ENCODE peak calls at places on chromosome 21, in eight cellular contexts. One of them, this sample, is unnamed.
A peak's percentile ranks its signal among the peaks of the same experiment; 100 is the strongest.

GRCh38 chr21:42027085-42027803 is 17.1 kb upstream of the ZBTB21 start:
- DNase-seq in T1000: no peak
- DNase-seq in Calu3: no peak
- DNase-seq in endothelial cell: no peak
- DNase-seq in natural killer cell treated with Interleukin-12 subunit alpha and Interleukin-12 subunit beta and Interleukin-15 and Interleukin-18, amount 100 ng/mL, for 72 hours: peak; percentile 18
- DNase-seq in activated CD4-positive, alpha-beta memory T cell treated with anti-CD3 and anti-CD28 coated beads for 36 hours: no peak
- DNase-seq in effector memory CD8-positive, alpha-beta T cell: no peak
- DNase-seq in H54: no peak
- DNase-seq in this sample: no peak

GRCh38 chr21:41932191-41932575 is 21.6 kb downstream of the C2CD2 start:
- DNase-seq in T1000: peak; percentile 75
- DNase-seq in Calu3: no peak
- DNase-seq in endothelial cell: no peak
- DNase-seq in natural killer cell treated with Interleukin-12 subunit alpha and Interleukin-12 subunit beta and Interleukin-15 and Interleukin-18, amount 100 ng/mL, for 72 hours: no peak
- DNase-seq in activated CD4-positive, alpha-beta memory T cell treated with anti-CD3 and anti-CD28 coated beads for 36 hours: no peak
- DNase-seq in effector memory CD8-positive, alpha-beta T cell: no peak
- DNase-seq in H54: peak; percentile 87
- DNase-seq in this sample: no peak

GRCh38 chr21:34199121-34199910 is 125.9 kb downstream of the MRPS6 start:
- DNase-seq in T1000: no peak
- DNase-seq in Calu3: no peak
- DNase-seq in endothelial cell: no peak
- DNase-seq in natural killer cell treated with Interleukin-12 subunit alpha and Interleukin-12 subunit beta and Interleukin-15 and Interleukin-18, amount 100 ng/mL, for 72 hours: no peak
- DNase-seq in activated CD4-positive, alpha-beta memory T cell treated with anti-CD3 and anti-CD28 coated beads for 36 hours: no peak
- DNase-seq in effector memory CD8-positive, alpha-beta T cell: no peak
- DNase-seq in H54: no peak
- DNase-seq in this sample: no peak

GRCh38 chr21:43645414-43645891 is 13.8 kb downstream of the HSF2BP start:
- DNase-seq in T1000: no peak
- DNase-seq in Calu3: peak; percentile 44
- DNase-seq in endothelial cell: peak; percentile 49
- DNase-seq in natural killer cell treated with Interleukin-12 subunit alpha and Interleukin-12 subunit beta and Interleukin-15 and Interleukin-18, amount 100 ng/mL, for 72 hours: no peak
- DNase-seq in activated CD4-positive, alpha-beta memory T cell treated with anti-CD3 and anti-CD28 coated beads for 36 hours: peak; percentile 42
- DNase-seq in effector memory CD8-positive, alpha-beta T cell: no peak
- DNase-seq in H54: no peak
- DNase-seq in this sample: no peak

GRCh38 chr21:40300300-40300699 is 433.1 kb downstream of the PCP4 start:
- DNase-seq in T1000: no peak
- DNase-seq in Calu3: no peak
- DNase-seq in endothelial cell: no peak
- DNase-seq in natural killer cell treated with Interleukin-12 subunit alpha and Interleukin-12 subunit beta and Interleukin-15 and Interleukin-18, amount 100 ng/mL, for 72 hours: no peak
- DNase-seq in activated CD4-positive, alpha-beta memory T cell treated with anti-CD3 and anti-CD28 coated beads for 36 hours: no peak
- DNase-seq in effector memory CD8-positive, alpha-beta T cell: no peak
- DNase-seq in H54: no peak
- DNase-seq in this sample: no peak

GRCh38 chr21:28332796-28333195 is 659.9 kb downstream of the LTN1 start:
- DNase-seq in T1000: no peak
- DNase-seq in Calu3: no peak
- DNase-seq in endothelial cell: no peak
- DNase-seq in natural killer cell treated with Interleukin-12 subunit alpha and Interleukin-12 subunit beta and Interleukin-15 and Interleukin-18, amount 100 ng/mL, for 72 hours: no peak
- DNase-seq in activated CD4-positive, alpha-beta memory T cell treated with anti-CD3 and anti-CD28 coated beads for 36 hours: no peak
- DNase-seq in effector memory CD8-positive, alpha-beta T cell: no peak
- DNase-seq in H54: no peak
- DNase-seq in this sample: no peak

GRCh38 chr21:31673513-31673912 is 14.0 kb downstream of the SOD1 start:
- DNase-seq in T1000: no peak
- DNase-seq in Calu3: no peak
- DNase-seq in endothelial cell: no peak
- DNase-seq in natural killer cell treated with Interleukin-12 subunit alpha and Interleukin-12 subunit beta and Interleukin-15 and Interleukin-18, amount 100 ng/mL, for 72 hours: no peak
- DNase-seq in activated CD4-positive, alpha-beta memory T cell treated with anti-CD3 and anti-CD28 coated beads for 36 hours: no peak
- DNase-seq in effector memory CD8-positive, alpha-beta T cell: no peak
- DNase-seq in H54: no peak
- DNase-seq in this sample: no peak

GRCh38 chr21:43956667-43957030 is 55.5 kb upstream of the TRAPPC10 start:
- DNase-seq in T1000: no peak
- DNase-seq in Calu3: no peak
- DNase-seq in endothelial cell: no peak
- DNase-seq in natural killer cell treated with Interleukin-12 subunit alpha and Interleukin-12 subunit beta and Interleukin-15 and Interleukin-18, amount 100 ng/mL, for 72 hours: no peak
- DNase-seq in activated CD4-positive, alpha-beta memory T cell treated with anti-CD3 and anti-CD28 coated beads for 36 hours: no peak
- DNase-seq in effector memory CD8-positive, alpha-beta T cell: no peak
- DNase-seq in H54: no peak
- DNase-seq in this sample: no peak

GRCh38 chr21:44331650-44332306 is 7.4 kb downstream of the CFAP410 start:
- DNase-seq in T1000: no peak
- DNase-seq in Calu3: no peak
- DNase-seq in endothelial cell: no peak
- DNase-seq in natural killer cell treated with Interleukin-12 subunit alpha and Interleukin-12 subunit beta and Interleukin-15 and Interleukin-18, amount 100 ng/mL, for 72 hours: no peak
- DNase-seq in activated CD4-positive, alpha-beta memory T cell treated with anti-CD3 and anti-CD28 coated beads for 36 hours: no peak
- DNase-seq in effector memory CD8-positive, alpha-beta T cell: no peak
- DNase-seq in H54: no peak
- DNase-seq in this sample: no peak

GRCh38 chr21:45466330-45467220 is 61.6 kb downstream of the COL18A1 start:
- DNase-seq in T1000: no peak
- DNase-seq in Calu3: no peak
- DNase-seq in endothelial cell: no peak
- DNase-seq in natural killer cell treated with Interleukin-12 subunit alpha and Interleukin-12 subunit beta and Interleukin-15 and Interleukin-18, amount 100 ng/mL, for 72 hours: no peak
- DNase-seq in activated CD4-positive, alpha-beta memory T cell treated with anti-CD3 and anti-CD28 coated beads for 36 hours: no peak
- DNase-seq in effector memory CD8-positive, alpha-beta T cell: no peak
- DNase-seq in H54: no peak
- DNase-seq in this sample: no peak

GRCh38 chr21:30463713-30464112 is 16.5 kb downstream of the KRTAP19-1 start:
- DNase-seq in T1000: no peak
- DNase-seq in Calu3: no peak
- DNase-seq in endothelial cell: no peak
- DNase-seq in natural killer cell treated with Interleukin-12 subunit alpha and Interleukin-12 subunit beta and Interleukin-15 and Interleukin-18, amount 100 ng/mL, for 72 hours: no peak
- DNase-seq in activated CD4-positive, alpha-beta memory T cell treated with anti-CD3 and anti-CD28 coated beads for 36 hours: no peak
- DNase-seq in effector memory CD8-positive, alpha-beta T cell: no peak
- DNase-seq in H54: no peak
- DNase-seq in this sample: no peak

GRCh38 chr21:28215214-28215954 is 777.3 kb downstream of the LTN1 start:
- DNase-seq in T1000: peak; percentile 38
- DNase-seq in Calu3: no peak
- DNase-seq in endothelial cell: no peak
- DNase-seq in natural killer cell treated with Interleukin-12 subunit alpha and Interleukin-12 subunit beta and Interleukin-15 and Interleukin-18, amount 100 ng/mL, for 72 hours: no peak
- DNase-seq in activated CD4-positive, alpha-beta memory T cell treated with anti-CD3 and anti-CD28 coated beads for 36 hours: no peak
- DNase-seq in effector memory CD8-positive, alpha-beta T cell: no peak
- DNase-seq in H54: no peak
- DNase-seq in this sample: no peak

GRCh38 chr21:14734191-14734590 is 188.1 kb upstream of the SAMSN1 start:
- DNase-seq in T1000: no peak
- DNase-seq in Calu3: no peak
- DNase-seq in endothelial cell: no peak
- DNase-seq in natural killer cell treated with Interleukin-12 subunit alpha and Interleukin-12 subunit beta and Interleukin-15 and Interleukin-18, amount 100 ng/mL, for 72 hours: no peak
- DNase-seq in activated CD4-positive, alpha-beta memory T cell treated with anti-CD3 and anti-CD28 coated beads for 36 hours: peak; percentile 14
- DNase-seq in effector memory CD8-positive, alpha-beta T cell: no peak
- DNase-seq in H54: no peak
- DNase-seq in this sample: no peak

GRCh38 chr21:43739648-43740435 is 20.9 kb downstream of the PDXK start:
- DNase-seq in T1000: no peak
- DNase-seq in Calu3: no peak
- DNase-seq in endothelial cell: no peak
- DNase-seq in natural killer cell treated with Interleukin-12 subunit alpha and Interleukin-12 subunit beta and Interleukin-15 and Interleukin-18, amount 100 ng/mL, for 72 hours: no peak
- DNase-seq in activated CD4-positive, alpha-beta memory T cell treated with anti-CD3 and anti-CD28 coated beads for 36 hours: no peak
- DNase-seq in effector memory CD8-positive, alpha-beta T cell: no peak
- DNase-seq in H54: peak; percentile 77
- DNase-seq in this sample: no peak

GRCh38 chr21:41993744-41994143 is 16.4 kb downstream of the ZBTB21 start:
- DNase-seq in T1000: no peak
- DNase-seq in Calu3: no peak
- DNase-seq in endothelial cell: no peak
- DNase-seq in natural killer cell treated with Interleukin-12 subunit alpha and Interleukin-12 subunit beta and Interleukin-15 and Interleukin-18, amount 100 ng/mL, for 72 hours: no peak
- DNase-seq in activated CD4-positive, alpha-beta memory T cell treated with anti-CD3 and anti-CD28 coated beads for 36 hours: no peak
- DNase-seq in effector memory CD8-positive, alpha-beta T cell: no peak
- DNase-seq in H54: no peak
- DNase-seq in this sample: no peak

GRCh38 chr21:34890724-34891609 is 158.1 kb downstream of the RUNX1 start:
- DNase-seq in T1000: no peak
- DNase-seq in Calu3: peak; percentile 26
- DNase-seq in endothelial cell: peak; percentile 45
- DNase-seq in natural killer cell treated with Interleukin-12 subunit alpha and Interleukin-12 subunit beta and Interleukin-15 and Interleukin-18, amount 100 ng/mL, for 72 hours: peak; percentile 65
- DNase-seq in activated CD4-positive, alpha-beta memory T cell treated with anti-CD3 and anti-CD28 coated beads for 36 hours: peak; percentile 22
- DNase-seq in effector memory CD8-positive, alpha-beta T cell: no peak
- DNase-seq in H54: peak; percentile 26
- DNase-seq in this sample: no peak

GRCh38 chr21:46052703-46053651 is 44.9 kb upstream of the COL6A2 start:
- DNase-seq in T1000: peak; percentile 4
- DNase-seq in Calu3: no peak
- DNase-seq in endothelial cell: no peak
- DNase-seq in natural killer cell treated with Interleukin-12 subunit alpha and Interleukin-12 subunit beta and Interleukin-15 and Interleukin-18, amount 100 ng/mL, for 72 hours: no peak
- DNase-seq in activated CD4-positive, alpha-beta memory T cell treated with anti-CD3 and anti-CD28 coated beads for 36 hours: peak; percentile 47
- DNase-seq in effector memory CD8-positive, alpha-beta T cell: peak; percentile 62
- DNase-seq in H54: peak; percentile 62
- DNase-seq in this sample: no peak

GRCh38 chr21:45935628-45936027 is 45.9 kb upstream of the COL6A1 start:
- DNase-seq in T1000: no peak
- DNase-seq in Calu3: no peak
- DNase-seq in endothelial cell: no peak
- DNase-seq in natural killer cell treated with Interleukin-12 subunit alpha and Interleukin-12 subunit beta and Interleukin-15 and Interleukin-18, amount 100 ng/mL, for 72 hours: no peak
- DNase-seq in activated CD4-positive, alpha-beta memory T cell treated with anti-CD3 and anti-CD28 coated beads for 36 hours: no peak
- DNase-seq in effector memory CD8-positive, alpha-beta T cell: no peak
- DNase-seq in H54: no peak
- DNase-seq in this sample: no peak

GRCh38 chr21:29018540-29018939 is 609 bp downstream of the RWDD2B start:
- DNase-seq in T1000: no peak
- DNase-seq in Calu3: no peak
- DNase-seq in endothelial cell: no peak
- DNase-seq in natural killer cell treated with Interleukin-12 subunit alpha and Interleukin-12 subunit beta and Interleukin-15 and Interleukin-18, amount 100 ng/mL, for 72 hours: no peak
- DNase-seq in activated CD4-positive, alpha-beta memory T cell treated with anti-CD3 and anti-CD28 coated beads for 36 hours: no peak
- DNase-seq in effector memory CD8-positive, alpha-beta T cell: no peak
- DNase-seq in H54: no peak
- DNase-seq in this sample: no peak

GRCh38 chr21:16262109-16262508 is 532.3 kb downstream of the USP25 start:
- DNase-seq in T1000: no peak
- DNase-seq in Calu3: no peak
- DNase-seq in endothelial cell: no peak
- DNase-seq in natural killer cell treated with Interleukin-12 subunit alpha and Interleukin-12 subunit beta and Interleukin-15 and Interleukin-18, amount 100 ng/mL, for 72 hours: no peak
- DNase-seq in activated CD4-positive, alpha-beta memory T cell treated with anti-CD3 and anti-CD28 coated beads for 36 hours: no peak
- DNase-seq in effector memory CD8-positive, alpha-beta T cell: no peak
- DNase-seq in H54: no peak
- DNase-seq in this sample: no peak

GRCh38 chr21:36945496-36946138 is 20.9 kb downstream of the HLCS start:
- DNase-seq in T1000: no peak
- DNase-seq in Calu3: no peak
- DNase-seq in endothelial cell: no peak
- DNase-seq in natural killer cell treated with Interleukin-12 subunit alpha and Interleukin-12 subunit beta and Interleukin-15 and Interleukin-18, amount 100 ng/mL, for 72 hours: no peak
- DNase-seq in activated CD4-positive, alpha-beta memory T cell treated with anti-CD3 and anti-CD28 coated beads for 36 hours: no peak
- DNase-seq in effector memory CD8-positive, alpha-beta T cell: no peak
- DNase-seq in H54: no peak
- DNase-seq in this sample: no peak

GRCh38 chr21:31180256-31181088 is 142.2 kb upstream of the KRTAP19-8 start:
- DNase-seq in T1000: no peak
- DNase-seq in Calu3: peak; percentile 2
- DNase-seq in endothelial cell: no peak
- DNase-seq in natural killer cell treated with Interleukin-12 subunit alpha and Interleukin-12 subunit beta and Interleukin-15 and Interleukin-18, amount 100 ng/mL, for 72 hours: no peak
- DNase-seq in activated CD4-positive, alpha-beta memory T cell treated with anti-CD3 and anti-CD28 coated beads for 36 hours: no peak
- DNase-seq in effector memory CD8-positive, alpha-beta T cell: no peak
- DNase-seq in H54: peak; percentile 39
- DNase-seq in this sample: peak; percentile 45

GRCh38 chr21:42218836-42219605 is at the start of gene ABCG1:
- DNase-seq in T1000: no peak
- DNase-seq in Calu3: peak; percentile 24
- DNase-seq in endothelial cell: peak; percentile 56
- DNase-seq in natural killer cell treated with Interleukin-12 subunit alpha and Interleukin-12 subunit beta and Interleukin-15 and Interleukin-18, amount 100 ng/mL, for 72 hours: no peak
- DNase-seq in activated CD4-positive, alpha-beta memory T cell treated with anti-CD3 and anti-CD28 coated beads for 36 hours: peak; percentile 61
- DNase-seq in effector memory CD8-positive, alpha-beta T cell: peak; percentile 32
- DNase-seq in H54: no peak
- DNase-seq in this sample: peak; percentile 23

GRCh38 chr21:27251752-27252151 is 284.9 kb upstream of the ADAMTS5 start:
- DNase-seq in T1000: no peak
- DNase-seq in Calu3: no peak
- DNase-seq in endothelial cell: no peak
- DNase-seq in natural killer cell treated with Interleukin-12 subunit alpha and Interleukin-12 subunit beta and Interleukin-15 and Interleukin-18, amount 100 ng/mL, for 72 hours: no peak
- DNase-seq in activated CD4-positive, alpha-beta memory T cell treated with anti-CD3 and anti-CD28 coated beads for 36 hours: no peak
- DNase-seq in effector memory CD8-positive, alpha-beta T cell: no peak
- DNase-seq in H54: no peak
- DNase-seq in this sample: no peak

GRCh38 chr21:45630066-45630694 is 13.3 kb upstream of the PCBP3 start:
- DNase-seq in T1000: no peak
- DNase-seq in Calu3: no peak
- DNase-seq in endothelial cell: no peak
- DNase-seq in natural killer cell treated with Interleukin-12 subunit alpha and Interleukin-12 subunit beta and Interleukin-15 and Interleukin-18, amount 100 ng/mL, for 72 hours: no peak
- DNase-seq in activated CD4-positive, alpha-beta memory T cell treated with anti-CD3 and anti-CD28 coated beads for 36 hours: no peak
- DNase-seq in effector memory CD8-positive, alpha-beta T cell: no peak
- DNase-seq in H54: no peak
- DNase-seq in this sample: no peak

GRCh38 chr21:37006521-37007291 is at the start of gene RIPPLY3:
- DNase-seq in T1000: peak; percentile 7
- DNase-seq in Calu3: peak; percentile 15
- DNase-seq in endothelial cell: peak; percentile 52
- DNase-seq in natural killer cell treated with Interleukin-12 subunit alpha and Interleukin-12 subunit beta and Interleukin-15 and Interleukin-18, amount 100 ng/mL, for 72 hours: no peak
- DNase-seq in activated CD4-positive, alpha-beta memory T cell treated with anti-CD3 and anti-CD28 coated beads for 36 hours: peak; percentile 22
- DNase-seq in effector memory CD8-positive, alpha-beta T cell: no peak
- DNase-seq in H54: no peak
- DNase-seq in this sample: peak; percentile 18

GRCh38 chr21:35520869-35521268 is 471.8 kb upstream of the RUNX1 start:
- DNase-seq in T1000: no peak
- DNase-seq in Calu3: no peak
- DNase-seq in endothelial cell: no peak
- DNase-seq in natural killer cell treated with Interleukin-12 subunit alpha and Interleukin-12 subunit beta and Interleukin-15 and Interleukin-18, amount 100 ng/mL, for 72 hours: no peak
- DNase-seq in activated CD4-positive, alpha-beta memory T cell treated with anti-CD3 and anti-CD28 coated beads for 36 hours: no peak
- DNase-seq in effector memory CD8-positive, alpha-beta T cell: no peak
- DNase-seq in H54: no peak
- DNase-seq in this sample: no peak

GRCh38 chr21:33587792-33588484 is 546 bp downstream of the DONSON start:
- DNase-seq in T1000: peak; percentile 34
- DNase-seq in Calu3: peak; percentile 26
- DNase-seq in endothelial cell: peak; percentile 31
- DNase-seq in natural killer cell treated with Interleukin-12 subunit alpha and Interleukin-12 subunit beta and Interleukin-15 and Interleukin-18, amount 100 ng/mL, for 72 hours: peak; percentile 63
- DNase-seq in activated CD4-positive, alpha-beta memory T cell treated with anti-CD3 and anti-CD28 coated beads for 36 hours: peak; percentile 45
- DNase-seq in effector memory CD8-positive, alpha-beta T cell: no peak
- DNase-seq in H54: peak; percentile 62
- DNase-seq in this sample: peak; percentile 37

GRCh38 chr21:34205811-34206635 is 132.6 kb downstream of the MRPS6 start:
- DNase-seq in T1000: no peak
- DNase-seq in Calu3: no peak
- DNase-seq in endothelial cell: no peak
- DNase-seq in natural killer cell treated with Interleukin-12 subunit alpha and Interleukin-12 subunit beta and Interleukin-15 and Interleukin-18, amount 100 ng/mL, for 72 hours: no peak
- DNase-seq in activated CD4-positive, alpha-beta memory T cell treated with anti-CD3 and anti-CD28 coated beads for 36 hours: no peak
- DNase-seq in effector memory CD8-positive, alpha-beta T cell: no peak
- DNase-seq in H54: no peak
- DNase-seq in this sample: no peak

GRCh38 chr21:19245188-19245580 is 841.6 kb upstream of the TMPRSS15 start:
- DNase-seq in T1000: no peak
- DNase-seq in Calu3: no peak
- DNase-seq in endothelial cell: no peak
- DNase-seq in natural killer cell treated with Interleukin-12 subunit alpha and Interleukin-12 subunit beta and Interleukin-15 and Interleukin-18, amount 100 ng/mL, for 72 hours: no peak
- DNase-seq in activated CD4-positive, alpha-beta memory T cell treated with anti-CD3 and anti-CD28 coated beads for 36 hours: no peak
- DNase-seq in effector memory CD8-positive, alpha-beta T cell: no peak
- DNase-seq in H54: no peak
- DNase-seq in this sample: no peak

This sample was measured in NCI-H2227 treated with DMSO at 0.1 percent for 48 hours.